ENCODE peak calls at places on chromosome 17, in eight cellular contexts. One of them, this sample, is unnamed.

GRCh38 chr17:21377821-21378396 is 1.8 kb downstream of the KCNJ12 start:
- DNase-seq in PC-3: no peak
- DNase-seq in A549: no peak
- DNase-seq in GM13976: no peak
- DNase-seq in cardiac fibroblast: no peak
- DNase-seq in omental fat pad: no peak
- DNase-seq in heart left ventricle: no peak
- DNase-seq in GM20000: no peak
- DNase-seq in this sample: no peak

GRCh38 chr17:48500435-48501426 is 30.1 kb downstream of the HOXB1 start:
- DNase-seq in A549: peak
- DNase-seq in heart left ventricle: no peak
- DNase-seq in GM13976: no peak
- DNase-seq in PC-3: peak
- DNase-seq in cardiac fibroblast: peak
- DNase-seq in GM20000: no peak
- DNase-seq in omental fat pad: no peak
- DNase-seq in this sample: peak

GRCh38 chr17:67050066-67050465 is 5.7 kb downstream of the CACNG1 start:
- DNase-seq in A549: no peak
- DNase-seq in heart left ventricle: no peak
- DNase-seq in omental fat pad: no peak
- DNase-seq in PC-3: no peak
- DNase-seq in GM13976: no peak
- DNase-seq in GM20000: no peak
- DNase-seq in cardiac fibroblast: no peak
- DNase-seq in this sample: no peak

GRCh38 chr17:83195330-83196087 is 116.1 kb downstream of the METRNL start:
- DNase-seq in heart left ventricle: peak
- DNase-seq in A549: no peak
- DNase-seq in omental fat pad: peak
- DNase-seq in GM20000: no peak
- DNase-seq in GM13976: no peak
- DNase-seq in PC-3: no peak
- DNase-seq in cardiac fibroblast: peak
- DNase-seq in this sample: no peak

GRCh38 chr17:67478266-67479118 is 101.4 kb downstream of the PITPNC1 start:
- DNase-seq in cardiac fibroblast: no peak
- DNase-seq in GM20000: no peak
- DNase-seq in A549: no peak
- DNase-seq in omental fat pad: no peak
- DNase-seq in heart left ventricle: no peak
- DNase-seq in PC-3: no peak
- DNase-seq in GM13976: no peak
- DNase-seq in this sample: no peak

GRCh38 chr17:69672924-69673323 is 258.4 kb downstream of the MAP2K6 start:
- DNase-seq in heart left ventricle: no peak
- DNase-seq in GM13976: no peak
- DNase-seq in cardiac fibroblast: peak
- DNase-seq in GM20000: no peak
- DNase-seq in omental fat pad: no peak
- DNase-seq in A549: peak
- DNase-seq in PC-3: peak
- DNase-seq in this sample: peak

GRCh38 chr17:57255182-57255775 is 1.0 kb upstream of the MSI2 start:
- DNase-seq in GM13976: no peak
- DNase-seq in cardiac fibroblast: no peak
- DNase-seq in A549: no peak
- DNase-seq in omental fat pad: no peak
- DNase-seq in GM20000: no peak
- DNase-seq in heart left ventricle: no peak
- DNase-seq in PC-3: no peak
- DNase-seq in this sample: no peak

GRCh38 chr17:17884281-17885028 is 47.7 kb upstream of the SREBF1 start:
- DNase-seq in omental fat pad: no peak
- DNase-seq in A549: no peak
- DNase-seq in GM13976: no peak
- DNase-seq in cardiac fibroblast: no peak
- DNase-seq in heart left ventricle: no peak
- DNase-seq in GM20000: no peak
- DNase-seq in PC-3: no peak
- DNase-seq in this sample: no peak

GRCh38 chr17:75983501-75984181 is 4.6 kb downstream of the TEN1 start:
- DNase-seq in A549: no peak
- DNase-seq in PC-3: no peak
- DNase-seq in heart left ventricle: no peak
- DNase-seq in omental fat pad: peak
- DNase-seq in GM13976: no peak
- DNase-seq in cardiac fibroblast: no peak
- DNase-seq in GM20000: no peak
- DNase-seq in this sample: no peak

GRCh38 chr17:39700148-39700987 is 504 bp downstream of the ERBB2 start:
- DNase-seq in heart left ventricle: no peak
- DNase-seq in A549: no peak
- DNase-seq in GM20000: peak
- DNase-seq in omental fat pad: no peak
- DNase-seq in GM13976: no peak
- DNase-seq in PC-3: no peak
- DNase-seq in cardiac fibroblast: peak
- DNase-seq in this sample: peak

GRCh38 chr17:57949649-57950048 is 5.6 kb downstream of the CUEDC1 start:
- DNase-seq in cardiac fibroblast: peak
- DNase-seq in heart left ventricle: peak
- DNase-seq in PC-3: peak
- DNase-seq in A549: peak
- DNase-seq in GM20000: no peak
- DNase-seq in GM13976: no peak
- DNase-seq in omental fat pad: no peak
- DNase-seq in this sample: no peak

GRCh38 chr17:35981908-35982330 is 622 bp upstream of the CCL16 start:
- DNase-seq in PC-3: no peak
- DNase-seq in cardiac fibroblast: no peak
- DNase-seq in GM20000: no peak
- DNase-seq in heart left ventricle: no peak
- DNase-seq in A549: no peak
- DNase-seq in omental fat pad: no peak
- DNase-seq in GM13976: no peak
- DNase-seq in this sample: no peak

GRCh38 chr17:50550661-50551432 is 3.9 kb downstream of the SPATA20 start:
- DNase-seq in omental fat pad: peak
- DNase-seq in A549: peak
- DNase-seq in GM13976: no peak
- DNase-seq in PC-3: peak
- DNase-seq in cardiac fibroblast: peak
- DNase-seq in GM20000: no peak
- DNase-seq in heart left ventricle: peak
- DNase-seq in this sample: peak

GRCh38 chr17:17902357-17902756 is 65.6 kb upstream of the SREBF1 start:
- DNase-seq in PC-3: peak
- DNase-seq in omental fat pad: no peak
- DNase-seq in GM13976: no peak
- DNase-seq in heart left ventricle: no peak
- DNase-seq in GM20000: no peak
- DNase-seq in cardiac fibroblast: no peak
- DNase-seq in A549: no peak
- DNase-seq in this sample: no peak

GRCh38 chr17:7881655-7882054 is 6.9 kb upstream of the CHD3 start:
- DNase-seq in PC-3: no peak
- DNase-seq in omental fat pad: no peak
- DNase-seq in GM13976: no peak
- DNase-seq in heart left ventricle: no peak
- DNase-seq in A549: no peak
- DNase-seq in GM20000: no peak
- DNase-seq in cardiac fibroblast: no peak
- DNase-seq in this sample: no peak

GRCh38 chr17:66525338-66525737 is 222.9 kb downstream of the PRKCA start:
- DNase-seq in heart left ventricle: peak
- DNase-seq in cardiac fibroblast: no peak
- DNase-seq in omental fat pad: no peak
- DNase-seq in A549: no peak
- DNase-seq in PC-3: no peak
- DNase-seq in GM20000: no peak
- DNase-seq in GM13976: no peak
- DNase-seq in this sample: no peak

GRCh38 chr17:8965394-8966168 is at the start of gene PIK3R5:
- DNase-seq in PC-3: no peak
- DNase-seq in GM20000: peak
- DNase-seq in A549: no peak
- DNase-seq in heart left ventricle: peak
- DNase-seq in omental fat pad: no peak
- DNase-seq in cardiac fibroblast: no peak
- DNase-seq in GM13976: peak
- DNase-seq in this sample: no peak

GRCh38 chr17:68686108-68686988 is 85.2 kb upstream of the FAM20A start:
- DNase-seq in omental fat pad: no peak
- DNase-seq in GM13976: no peak
- DNase-seq in heart left ventricle: no peak
- DNase-seq in A549: no peak
- DNase-seq in GM20000: no peak
- DNase-seq in PC-3: no peak
- DNase-seq in cardiac fibroblast: no peak
- DNase-seq in this sample: no peak

GRCh38 chr17:46764709-46765401 is 53.6 kb downstream of the WNT3 start:
- DNase-seq in GM20000: no peak
- DNase-seq in A549: no peak
- DNase-seq in GM13976: no peak
- DNase-seq in heart left ventricle: peak
- DNase-seq in omental fat pad: no peak
- DNase-seq in PC-3: peak
- DNase-seq in cardiac fibroblast: peak
- DNase-seq in this sample: peak

GRCh38 chr17:57832711-57833596 is 16.9 kb downstream of the MRPS23 start:
- DNase-seq in omental fat pad: peak
- DNase-seq in heart left ventricle: peak
- DNase-seq in PC-3: peak
- DNase-seq in GM20000: peak
- DNase-seq in A549: peak
- DNase-seq in cardiac fibroblast: peak
- DNase-seq in GM13976: peak
- DNase-seq in this sample: peak

DNA sequence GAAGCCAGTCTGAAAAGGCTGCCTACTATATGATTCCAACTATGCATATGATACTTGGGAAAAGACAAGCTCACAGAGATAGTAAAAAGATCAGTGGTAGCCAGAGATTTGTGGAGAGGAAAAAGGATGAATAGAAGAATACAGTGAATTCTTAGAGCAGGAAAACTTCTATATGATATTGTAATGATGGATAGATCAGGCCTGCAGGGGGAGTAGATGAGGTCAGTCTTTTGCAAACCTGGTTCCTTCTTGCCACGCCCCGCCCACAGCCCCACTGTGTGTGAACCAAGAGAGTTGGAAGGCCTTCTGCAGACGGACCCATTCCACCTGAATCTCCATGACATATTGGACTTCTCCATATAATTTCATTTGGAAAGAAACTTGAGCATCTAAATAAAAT is 761 bp upstream of the CCL8 start:
- DNase-seq in A549: peak
- DNase-seq in PC-3: peak
- DNase-seq in GM20000: no peak
- DNase-seq in heart left ventricle: no peak
- DNase-seq in cardiac fibroblast: peak
- DNase-seq in omental fat pad: no peak
- DNase-seq in GM13976: no peak
- DNase-seq in this sample: no peak
- TF ChIP-seq CTCF in A549: no peak
- TF ChIP-seq CTCF in PC-3: no peak
- TF ChIP-seq CTCF in GM20000: no peak
- TF ChIP-seq CTCF in heart left ventricle: no peak
- TF ChIP-seq CTCF in cardiac fibroblast: peak
- TF ChIP-seq CTCF in omental fat pad: no peak
- TF ChIP-seq CTCF in GM13976: no peak
- TF ChIP-seq CTCF in this sample: no peak

GRCh38 chr17:11618861-11619566 is 20.7 kb downstream of the DNAH9 start:
- DNase-seq in cardiac fibroblast: peak
- DNase-seq in A549: peak
- DNase-seq in heart left ventricle: peak
- DNase-seq in PC-3: peak
- DNase-seq in GM13976: no peak
- DNase-seq in GM20000: no peak
- DNase-seq in omental fat pad: no peak
- DNase-seq in this sample: no peak
- TF ChIP-seq CTCF in cardiac fibroblast: no peak
- TF ChIP-seq CTCF in A549: no peak
- TF ChIP-seq CTCF in heart left ventricle: no peak
- TF ChIP-seq CTCF in PC-3: no peak
- TF ChIP-seq CTCF in GM13976: no peak
- TF ChIP-seq CTCF in GM20000: no peak
- TF ChIP-seq CTCF in omental fat pad: no peak
- TF ChIP-seq CTCF in this sample: no peak

DNA sequence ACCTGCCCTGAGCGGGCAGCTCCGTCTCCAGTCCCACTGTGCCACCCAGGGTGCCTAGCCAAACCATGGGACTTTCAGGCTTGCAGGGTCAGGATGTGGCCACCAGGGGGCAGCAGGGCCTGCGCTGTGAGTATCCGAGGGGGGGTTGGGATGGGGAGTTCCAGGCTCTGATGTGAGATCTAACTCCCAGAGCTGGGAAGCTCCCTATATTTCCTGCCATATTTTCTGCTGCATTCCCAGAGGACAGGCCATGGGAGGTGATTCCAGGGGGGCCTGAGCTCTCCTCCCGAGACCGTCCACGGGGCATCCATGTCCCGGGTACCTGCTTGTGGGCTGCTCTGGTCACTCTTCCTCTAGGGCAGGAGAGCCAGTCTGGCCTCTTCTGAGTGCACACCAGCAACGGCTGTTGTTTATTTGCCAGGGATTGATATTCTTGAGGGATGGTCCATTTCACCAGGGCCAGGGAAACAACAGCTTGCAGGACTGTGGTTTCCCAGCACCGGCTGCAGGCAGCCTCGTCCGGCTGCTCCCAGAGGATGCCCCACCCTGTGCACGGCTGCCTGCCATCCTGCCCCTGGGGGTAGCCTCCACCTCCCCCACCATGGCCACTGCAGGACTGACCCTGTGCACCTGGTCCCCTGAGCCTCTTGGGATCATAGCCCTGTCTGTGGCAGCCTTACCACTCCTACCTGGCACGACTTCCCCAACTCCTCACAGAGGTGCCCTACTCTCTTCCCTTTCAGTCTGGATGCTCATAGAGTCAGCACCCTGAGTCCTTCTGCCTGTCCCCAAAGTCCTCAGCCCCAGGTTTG is 1.2 kb downstream of the GPR142 start:
- DNase-seq in GM20000: peak
- DNase-seq in PC-3: peak
- DNase-seq in omental fat pad: peak
- DNase-seq in cardiac fibroblast: peak
- DNase-seq in A549: peak
- DNase-seq in heart left ventricle: peak
- DNase-seq in GM13976: peak
- DNase-seq in this sample: peak
- TF ChIP-seq CTCF in GM20000: peak
- TF ChIP-seq CTCF in PC-3: peak
- TF ChIP-seq CTCF in omental fat pad: no peak
- TF ChIP-seq CTCF in cardiac fibroblast: peak
- TF ChIP-seq CTCF in A549: peak
- TF ChIP-seq CTCF in heart left ventricle: peak
- TF ChIP-seq CTCF in GM13976: peak
- TF ChIP-seq CTCF in this sample: peak

DNA sequence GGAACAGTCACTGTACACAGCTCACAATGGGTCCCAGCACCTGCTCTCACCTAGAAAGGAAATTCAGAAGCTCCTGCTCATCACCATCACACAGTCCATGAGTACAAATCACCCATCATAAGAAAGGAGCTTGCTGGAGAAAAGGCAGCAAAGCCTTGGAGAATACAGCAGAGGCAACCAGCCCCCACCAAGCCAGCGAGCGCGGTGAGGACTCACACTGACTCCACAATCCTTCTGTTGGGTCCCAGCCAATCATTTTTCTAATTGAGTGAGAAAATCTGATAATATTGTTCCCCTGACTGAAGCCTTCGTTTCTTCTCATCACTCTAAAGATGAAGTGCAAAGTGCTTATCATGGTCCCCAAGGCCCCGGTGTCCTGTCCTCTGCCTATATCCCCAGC is 298.3 kb downstream of the SLC39A11 start:
- DNase-seq in GM20000: no peak
- DNase-seq in omental fat pad: no peak
- DNase-seq in GM13976: no peak
- DNase-seq in heart left ventricle: no peak
- DNase-seq in PC-3: no peak
- DNase-seq in cardiac fibroblast: no peak
- DNase-seq in A549: no peak
- DNase-seq in this sample: no peak
- TF ChIP-seq CTCF in GM20000: no peak
- TF ChIP-seq CTCF in omental fat pad: no peak
- TF ChIP-seq CTCF in GM13976: no peak
- TF ChIP-seq CTCF in heart left ventricle: no peak
- TF ChIP-seq CTCF in PC-3: no peak
- TF ChIP-seq CTCF in cardiac fibroblast: no peak
- TF ChIP-seq CTCF in A549: no peak
- TF ChIP-seq CTCF in this sample: no peak